ENCODE peak calls at places on chromosomes 16 and 17, in eight cellular contexts. One of them, this sample, is unnamed.

GRCh38 chr17:9115446-9116265 is 94.3 kb downstream of the NTN1 start:
- DNase-seq in SIG-M5: no peak
- DNase-seq in tibial artery: peak
- DNase-seq in upper lobe of left lung: no peak
- DNase-seq in HTR-8/SVneo: peak
- DNase-seq in NCI-H2029: no peak
- DNase-seq in pons: peak
- DNase-seq in GM13976: peak
- DNase-seq in this sample: peak

GRCh38 chr17:64457156-64457555 is 8.2 kb downstream of the MILR1 start:
- DNase-seq in SIG-M5: no peak
- DNase-seq in tibial artery: no peak
- DNase-seq in upper lobe of left lung: no peak
- DNase-seq in HTR-8/SVneo: no peak
- DNase-seq in NCI-H2029: no peak
- DNase-seq in pons: no peak
- DNase-seq in GM13976: no peak
- DNase-seq in this sample: no peak

GRCh38 chr17:47735536-47736011 is 2.5 kb downstream of the TBX21 start:
- DNase-seq in SIG-M5: no peak
- DNase-seq in tibial artery: no peak
- DNase-seq in upper lobe of left lung: no peak
- DNase-seq in HTR-8/SVneo: no peak
- DNase-seq in NCI-H2029: no peak
- DNase-seq in pons: no peak
- DNase-seq in GM13976: peak
- DNase-seq in this sample: peak

GRCh38 chr16:55000595-55000994 is 69.9 kb downstream of the IRX5 start:
- DNase-seq in SIG-M5: no peak
- DNase-seq in tibial artery: no peak
- DNase-seq in upper lobe of left lung: no peak
- DNase-seq in HTR-8/SVneo: no peak
- DNase-seq in NCI-H2029: no peak
- DNase-seq in pons: no peak
- DNase-seq in GM13976: no peak
- DNase-seq in this sample: no peak

GRCh38 chr17:71922439-71922838 is 198.4 kb upstream of the SOX9 start:
- DNase-seq in SIG-M5: no peak
- DNase-seq in tibial artery: no peak
- DNase-seq in upper lobe of left lung: no peak
- DNase-seq in HTR-8/SVneo: peak
- DNase-seq in NCI-H2029: no peak
- DNase-seq in pons: no peak
- DNase-seq in GM13976: peak
- DNase-seq in this sample: no peak

GRCh38 chr17:81734405-81735055 is 22.4 kb downstream of the SLC25A10 start:
- DNase-seq in SIG-M5: no peak
- DNase-seq in tibial artery: no peak
- DNase-seq in upper lobe of left lung: no peak
- DNase-seq in HTR-8/SVneo: no peak
- DNase-seq in NCI-H2029: peak
- DNase-seq in pons: no peak
- DNase-seq in GM13976: no peak
- DNase-seq in this sample: no peak

GRCh38 chr16:56337131-56337857 is 88.1 kb downstream of the AMFR start:
- DNase-seq in SIG-M5: no peak
- DNase-seq in tibial artery: no peak
- DNase-seq in upper lobe of left lung: no peak
- DNase-seq in HTR-8/SVneo: no peak
- DNase-seq in NCI-H2029: no peak
- DNase-seq in pons: no peak
- DNase-seq in GM13976: no peak
- DNase-seq in this sample: no peak

GRCh38 chr16:27650073-27650701 is 100.2 kb downstream of the KATNIP start:
- DNase-seq in SIG-M5: no peak
- DNase-seq in tibial artery: no peak
- DNase-seq in upper lobe of left lung: no peak
- DNase-seq in HTR-8/SVneo: no peak
- DNase-seq in NCI-H2029: no peak
- DNase-seq in pons: no peak
- DNase-seq in GM13976: no peak
- DNase-seq in this sample: no peak

GRCh38 chr17:82972836-82973372 is 106.5 kb upstream of the METRNL start:
- DNase-seq in SIG-M5: no peak
- DNase-seq in tibial artery: no peak
- DNase-seq in upper lobe of left lung: no peak
- DNase-seq in HTR-8/SVneo: no peak
- DNase-seq in NCI-H2029: no peak
- DNase-seq in pons: no peak
- DNase-seq in GM13976: peak
- DNase-seq in this sample: no peak

GRCh38 chr17:5352681-5353289 is 66.7 kb downstream of the NUP88 start:
- DNase-seq in SIG-M5: no peak
- DNase-seq in tibial artery: no peak
- DNase-seq in upper lobe of left lung: no peak
- DNase-seq in HTR-8/SVneo: no peak
- DNase-seq in NCI-H2029: no peak
- DNase-seq in pons: no peak
- DNase-seq in GM13976: no peak
- DNase-seq in this sample: no peak

GRCh38 chr16:4426021-4426684 is 485 bp downstream of the DNAJA3 start:
- DNase-seq in SIG-M5: no peak
- DNase-seq in tibial artery: no peak
- DNase-seq in upper lobe of left lung: no peak
- DNase-seq in HTR-8/SVneo: no peak
- DNase-seq in NCI-H2029: no peak
- DNase-seq in pons: no peak
- DNase-seq in GM13976: no peak
- DNase-seq in this sample: no peak

This sample was measured in suprapubic skin.